ENCODE peak calls at places on chromosomes 7 and 10, in four cellular contexts. S, M, Q and P are unnamed samples.

GRCh38 chr10:67921065-67921464 is 36.6 kb downstream of the SIRT1 start:
- DNase-seq in M (no peak), Q (no peak), S (no peak), P (no peak)

GRCh38 chr7:130593033-130593432 is 75.5 kb downstream of the COPG2 start:
- DNase-seq in S (no peak), Q (no peak), M (peak; percentile 11), P (no peak)

GRCh38 chr10:132098539-132099421 is 33.0 kb downstream of the JAKMIP3 start:
- DNase-seq in S (no peak), M (no peak), Q (no peak), P (no peak)

GRCh38 chr10:32147730-32148129 is 91.5 kb upstream of the KIF5B start:
- DNase-seq in Q (no peak), M (no peak), S (no peak), P (no peak)

GRCh38 chr10:49111320-49111698 is 4.0 kb downstream of the VSTM4 start:
- DNase-seq in M (no peak), Q (no peak), S (no peak), P (no peak)

GRCh38 chr7:72493850-72494661 is 81.9 kb upstream of the CALN1 start:
- DNase-seq in S (peak; percentile 25), M (peak; percentile 48), Q (peak; percentile 77), P (peak; percentile 67)

GRCh38 chr7:142960955-142961512 is 1.1 kb downstream of the KEL start:
- DNase-seq in S (no peak), M (no peak), Q (no peak), P (peak; percentile 43)

GRCh38 chr10:77267703-77268630 is 369.6 kb downstream of the KCNMA1 start:
- DNase-seq in Q (no peak), M (peak; percentile 48), S (no peak), P (no peak)

GRCh38 chr7:131544449-131545425 is 11.7 kb downstream of the PODXL start:
- DNase-seq in S (peak; percentile 40), Q (peak; percentile 44), M (no peak), P (no peak)

GRCh38 chr10:52322941-52323340 is 8.9 kb downstream of the DKK1 start:
- DNase-seq in S (no peak), M (peak; percentile 21), Q (no peak), P (no peak)

GRCh38 chr10:101270763-101271162 is 41.5 kb upstream of the LBX1 start:
- DNase-seq in S (no peak), M (no peak), Q (no peak), P (no peak)

GRCh38 chr10:43254199-43254730 is 12.6 kb downstream of the RASGEF1A start:
- DNase-seq in M (no peak), Q (no peak), S (no peak), P (no peak)

GRCh38 chr10:101136007-101136707 is 5.1 kb downstream of the TLX1 start:
- DNase-seq in Q (no peak), M (no peak), S (no peak), P (no peak)

GRCh38 chr7:158957921-158958471 is 101.6 kb downstream of the DYNC2I1 start:
- DNase-seq in M (no peak), Q (no peak), S (no peak), P (peak; percentile 80)

GRCh38 chr10:12909836-12910185 is 91.7 kb downstream of the CCDC3 start:
- DNase-seq in Q (no peak), M (peak; percentile 33), S (no peak), P (no peak)

GRCh38 chr7:70698219-70698832 is 433.6 kb upstream of the GALNT17 start:
- DNase-seq in Q (peak; percentile 43), S (peak; percentile 80), M (peak; percentile 76), P (no peak)

GRCh38 chr7:55426676-55427075 is 61.5 kb downstream of the LANCL2 start:
- DNase-seq in S (no peak), M (no peak), Q (no peak), P (no peak)

GRCh38 chr7:55425141-55425752 is 60.1 kb downstream of the LANCL2 start:
- DNase-seq in Q (no peak), S (no peak), M (no peak), P (no peak)

GRCh38 chr7:55420535-55420934 is 55.4 kb downstream of the LANCL2 start:
- DNase-seq in M (peak; percentile 35), S (no peak), Q (no peak), P (no peak)

GRCh38 chr7:55423891-55424290 is 58.8 kb downstream of the LANCL2 start:
- DNase-seq in Q (no peak), S (no peak), M (peak; percentile 21), P (no peak)

GRCh38 chr7:55423277-55423711 is 58.2 kb downstream of the LANCL2 start:
- DNase-seq in Q (no peak), S (peak; percentile 50), M (peak; percentile 68), P (no peak)
- TF ChIP-seq CTCF in Q (no peak), S (peak; percentile 47), M (peak; percentile 39), P (no peak)

GRCh38 chr10:84368828-84369227 is 40.4 kb downstream of the CCSER2 start:
- DNase-seq in S (no peak), Q (no peak), M (no peak), P (no peak)

GRCh38 chr10:84367256-84367655 is 38.9 kb downstream of the CCSER2 start:
- DNase-seq in M (no peak), S (no peak), Q (no peak), P (no peak)

GRCh38 chr10:84366041-84366440 is 37.7 kb downstream of the CCSER2 start:
- DNase-seq in S (no peak), Q (no peak), M (no peak), P (no peak)

GRCh38 chr10:84363434-84363833 is 35.0 kb downstream of the CCSER2 start:
- DNase-seq in S (no peak), Q (no peak), M (no peak), P (no peak)

DNA sequence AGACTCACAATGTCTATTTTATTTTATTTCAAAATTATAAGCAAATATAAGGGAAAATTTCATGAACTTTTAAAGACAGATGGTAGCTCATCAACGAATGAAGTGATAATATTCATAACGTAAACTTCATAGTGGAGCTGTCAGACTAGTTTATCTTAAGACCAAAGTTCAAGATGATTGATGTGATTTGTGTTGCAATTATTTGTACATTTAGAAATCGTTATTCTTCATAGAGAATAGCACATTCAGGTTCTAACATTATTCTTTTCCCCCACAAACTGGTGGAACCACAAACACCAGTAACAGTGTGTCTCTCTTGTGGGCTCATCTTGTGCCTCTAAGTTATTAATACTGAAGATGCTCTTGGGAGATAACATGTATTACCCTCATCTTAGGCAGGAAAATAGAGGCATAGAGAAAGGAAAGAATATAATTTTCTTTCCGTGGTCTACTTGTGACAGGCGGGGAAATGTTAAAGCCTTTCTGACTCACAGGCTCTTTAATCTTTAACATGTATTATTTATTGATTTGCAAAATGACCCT is 37.0 kb downstream of the CCSER2 start:
- DNase-seq in S (no peak), Q (no peak), M (no peak), P (no peak)
- TF ChIP-seq CTCF in S (no peak), Q (no peak), M (no peak), P (no peak)

DNA sequence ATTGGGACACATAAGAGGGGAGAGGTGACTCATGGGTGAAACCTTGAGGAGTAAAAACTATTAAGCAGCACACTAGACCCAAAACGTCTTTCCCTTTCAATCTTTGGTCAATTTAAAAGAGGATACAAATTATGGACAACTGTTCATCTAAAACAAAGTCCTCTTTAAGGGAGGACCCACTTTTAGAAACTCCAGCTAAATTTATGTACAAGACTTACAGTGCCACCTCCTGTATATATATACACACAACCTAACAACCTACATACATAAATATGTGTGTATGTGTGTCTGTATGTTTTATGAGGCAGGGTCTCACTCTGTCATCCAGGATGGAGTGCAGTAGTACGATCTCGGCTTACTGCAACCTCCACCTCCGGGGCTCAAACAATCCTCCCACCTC is 18.1 kb upstream of the ZC3HAV1 start:
- DNase-seq in Q (no peak), S (peak; percentile 62), M (peak; percentile 9), P (no peak)
- TF ChIP-seq CTCF in Q (no peak), S (peak; percentile 40), M (no peak), P (no peak)

GRCh38 chr10:129498680-129499079 is 31.6 kb downstream of the MGMT start:
- DNase-seq in Q (no peak), M (no peak), S (no peak), P (no peak)
- TF ChIP-seq CTCF in Q (no peak), M (no peak), S (no peak), P (no peak)

GRCh38 chr10:104650072-104650471 is 9.0 kb downstream of the SORCS3 start:
- DNase-seq in Q (no peak), M (no peak), S (no peak), P (no peak)
- TF ChIP-seq CTCF in Q (no peak), M (peak; percentile 4), S (peak; percentile 28), P (no peak)